ENCODE peak calls at places on chromosomes 12 and 14, in eight cellular contexts. S is left ventricle myocardium superior; B is omental fat pad; G is activated T-cell treated with anti-CD3 and anti-CD28 coated beads, Interleukin-2, amount 50 U/mL, for 4 hours; W is A549; X is effector memory CD8-positive, alpha-beta T cell; C is Right ventricle myocardium inferior; D is HCT116. J is an unnamed sample.

GRCh38 chr12:11854011-11854499 is 204.6 kb downstream of the ETV6 start:
- ATAC-seq in C (no peak), B (no peak), G (no peak), S (no peak), X (no peak), D (no peak), W (no peak), J (no peak)

GRCh38 chr12:120678572-120678971 is 8.4 kb upstream of the MLEC start:
- ATAC-seq in B (no peak), C (no peak), D (no peak), G (no peak), W (no peak), X (no peak), S (no peak), J (no peak)

GRCh38 chr14:86124328-86124727 is 594.4 kb downstream of the FLRT2 start:
- ATAC-seq in S (no peak), X (no peak), W (no peak), C (no peak), B (no peak), D (no peak), G (no peak), J (no peak)

GRCh38 chr12:98509063-98509462 is 6.3 kb upstream of the TMPO start:
- ATAC-seq in D (no peak), W (no peak), B (no peak), S (no peak), G (no peak), C (no peak), X (no peak), J (no peak)

GRCh38 chr12:72274926-72275325 is 2.8 kb downstream of the TRHDE start:
- ATAC-seq in S (no peak), D (no peak), W (no peak), X (no peak), G (no peak), C (no peak), B (peak; percentile 42), J (no peak)

GRCh38 chr12:107339932-107340331 is 246.6 kb upstream of the CRY1 start:
- ATAC-seq in G (no peak), S (no peak), B (no peak), C (no peak), X (no peak), D (no peak), W (no peak), J (no peak)

GRCh38 chr12:46177842-46178608 is 90.8 kb downstream of the SLC38A1 start:
- ATAC-seq in X (peak; percentile 87), D (no peak), S (no peak), B (no peak), W (peak; percentile 16), G (peak; percentile 47), C (no peak), J (no peak)

GRCh38 chr14:90760591-90761316 is 55.5 kb downstream of the TTC7B start:
- ATAC-seq in W (no peak), B (no peak), C (no peak), G (no peak), D (peak; percentile 30), X (no peak), S (no peak), J (no peak)

GRCh38 chr12:109476807-109477184 is 304 bp downstream of the KCTD10 start:
- ATAC-seq in C (no peak), G (peak; percentile 5), D (peak; percentile 27), W (no peak), S (peak; percentile 8), X (no peak), B (peak; percentile 32), J (peak; percentile 19)

GRCh38 chr12:9699898-9700605 is 30.5 kb downstream of the CLEC2D start:
- ATAC-seq in C (peak; percentile 60), W (no peak), B (peak; percentile 72), X (no peak), S (peak; percentile 72), D (no peak), G (no peak), J (peak; percentile 22)

J was measured in esophagus mucosa.